ENCODE peak calls at places on chromosomes 12 and 14, in ten cellular contexts. One of them, this sample, is unnamed.

GRCh38 chr14:74566174-74567125 is 45.6 kb downstream of the LTBP2 start:
- DNase-seq in renal cortical epithelial cell: peak
- DNase-seq in mesendoderm: no peak
- DNase-seq in lung: no peak
- DNase-seq in occipital lobe: no peak
- DNase-seq in activated T-cell treated with anti-CD3 and anti-CD28 coated beads for 1 hour: no peak
- DNase-seq in MG63: no peak
- DNase-seq in stimulated activated CD8-positive, alpha-beta memory T cell treated with anti-CD3 and anti-CD28 coated beads, Interleukin-15, amount 100 ng/mL, for 24 hours: no peak
- DNase-seq in GM12865: no peak
- DNase-seq in left lung: no peak
- DNase-seq in this sample: no peak

GRCh38 chr14:103628684-103629502 is at the start of gene KLC1:
- DNase-seq in activated T-cell treated with anti-CD3 and anti-CD28 coated beads for 1 hour: peak
- DNase-seq in stimulated activated CD8-positive, alpha-beta memory T cell treated with anti-CD3 and anti-CD28 coated beads, Interleukin-15, amount 100 ng/mL, for 24 hours: peak
- DNase-seq in GM12865: peak
- DNase-seq in mesendoderm: peak
- DNase-seq in lung: peak
- DNase-seq in MG63: peak
- DNase-seq in occipital lobe: peak
- DNase-seq in left lung: peak
- DNase-seq in renal cortical epithelial cell: no peak
- DNase-seq in this sample: peak

GRCh38 chr12:25054783-25055144 is 105.9 kb upstream of the BCAT1 start:
- DNase-seq in MG63: peak
- DNase-seq in mesendoderm: no peak
- DNase-seq in renal cortical epithelial cell: no peak
- DNase-seq in activated T-cell treated with anti-CD3 and anti-CD28 coated beads for 1 hour: peak
- DNase-seq in left lung: no peak
- DNase-seq in occipital lobe: no peak
- DNase-seq in stimulated activated CD8-positive, alpha-beta memory T cell treated with anti-CD3 and anti-CD28 coated beads, Interleukin-15, amount 100 ng/mL, for 24 hours: no peak
- DNase-seq in GM12865: peak
- DNase-seq in lung: no peak
- DNase-seq in this sample: no peak

GRCh38 chr12:58414398-58414871 is 473.1 kb downstream of the ATP23 start:
- DNase-seq in MG63: no peak
- DNase-seq in renal cortical epithelial cell: peak
- DNase-seq in left lung: no peak
- DNase-seq in mesendoderm: no peak
- DNase-seq in lung: no peak
- DNase-seq in stimulated activated CD8-positive, alpha-beta memory T cell treated with anti-CD3 and anti-CD28 coated beads, Interleukin-15, amount 100 ng/mL, for 24 hours: no peak
- DNase-seq in occipital lobe: no peak
- DNase-seq in activated T-cell treated with anti-CD3 and anti-CD28 coated beads for 1 hour: no peak
- DNase-seq in GM12865: no peak
- DNase-seq in this sample: no peak

GRCh38 chr14:104726600-104727451 is 2.8 kb downstream of the ADSS1 start:
- DNase-seq in lung: no peak
- DNase-seq in GM12865: no peak
- DNase-seq in left lung: no peak
- DNase-seq in renal cortical epithelial cell: no peak
- DNase-seq in mesendoderm: peak
- DNase-seq in stimulated activated CD8-positive, alpha-beta memory T cell treated with anti-CD3 and anti-CD28 coated beads, Interleukin-15, amount 100 ng/mL, for 24 hours: no peak
- DNase-seq in activated T-cell treated with anti-CD3 and anti-CD28 coated beads for 1 hour: no peak
- DNase-seq in MG63: no peak
- DNase-seq in occipital lobe: no peak
- DNase-seq in this sample: no peak

GRCh38 chr14:85853996-85854526 is 324.1 kb downstream of the FLRT2 start:
- DNase-seq in MG63: no peak
- DNase-seq in lung: no peak
- DNase-seq in occipital lobe: no peak
- DNase-seq in renal cortical epithelial cell: no peak
- DNase-seq in GM12865: no peak
- DNase-seq in stimulated activated CD8-positive, alpha-beta memory T cell treated with anti-CD3 and anti-CD28 coated beads, Interleukin-15, amount 100 ng/mL, for 24 hours: no peak
- DNase-seq in activated T-cell treated with anti-CD3 and anti-CD28 coated beads for 1 hour: no peak
- DNase-seq in left lung: no peak
- DNase-seq in mesendoderm: no peak
- DNase-seq in this sample: no peak

GRCh38 chr12:87136330-87136976 is 880.3 kb upstream of the MGAT4C start:
- DNase-seq in activated T-cell treated with anti-CD3 and anti-CD28 coated beads for 1 hour: no peak
- DNase-seq in stimulated activated CD8-positive, alpha-beta memory T cell treated with anti-CD3 and anti-CD28 coated beads, Interleukin-15, amount 100 ng/mL, for 24 hours: no peak
- DNase-seq in MG63: no peak
- DNase-seq in renal cortical epithelial cell: peak
- DNase-seq in GM12865: no peak
- DNase-seq in occipital lobe: no peak
- DNase-seq in left lung: no peak
- DNase-seq in lung: no peak
- DNase-seq in mesendoderm: peak
- DNase-seq in this sample: no peak

GRCh38 chr14:65070710-65071033 is 31.6 kb downstream of the MAX start:
- DNase-seq in mesendoderm: no peak
- DNase-seq in stimulated activated CD8-positive, alpha-beta memory T cell treated with anti-CD3 and anti-CD28 coated beads, Interleukin-15, amount 100 ng/mL, for 24 hours: no peak
- DNase-seq in GM12865: peak
- DNase-seq in renal cortical epithelial cell: peak
- DNase-seq in left lung: no peak
- DNase-seq in MG63: no peak
- DNase-seq in occipital lobe: no peak
- DNase-seq in lung: no peak
- DNase-seq in activated T-cell treated with anti-CD3 and anti-CD28 coated beads for 1 hour: no peak
- DNase-seq in this sample: no peak

GRCh38 chr14:73719361-73719760 is 5.2 kb upstream of the PNMA1 start:
- DNase-seq in MG63: no peak
- DNase-seq in activated T-cell treated with anti-CD3 and anti-CD28 coated beads for 1 hour: no peak
- DNase-seq in mesendoderm: no peak
- DNase-seq in renal cortical epithelial cell: no peak
- DNase-seq in left lung: no peak
- DNase-seq in occipital lobe: no peak
- DNase-seq in lung: no peak
- DNase-seq in GM12865: no peak
- DNase-seq in stimulated activated CD8-positive, alpha-beta memory T cell treated with anti-CD3 and anti-CD28 coated beads, Interleukin-15, amount 100 ng/mL, for 24 hours: no peak
- DNase-seq in this sample: no peak

GRCh38 chr12:7970475-7971252 is 34.7 kb upstream of the SLC2A3 start:
- DNase-seq in GM12865: peak
- DNase-seq in renal cortical epithelial cell: peak
- DNase-seq in stimulated activated CD8-positive, alpha-beta memory T cell treated with anti-CD3 and anti-CD28 coated beads, Interleukin-15, amount 100 ng/mL, for 24 hours: peak
- DNase-seq in MG63: peak
- DNase-seq in occipital lobe: peak
- DNase-seq in activated T-cell treated with anti-CD3 and anti-CD28 coated beads for 1 hour: peak
- DNase-seq in mesendoderm: peak
- DNase-seq in lung: peak
- DNase-seq in left lung: peak
- DNase-seq in this sample: peak

GRCh38 chr12:1668833-1669543 is 21.9 kb upstream of the ADIPOR2 start:
- DNase-seq in lung: no peak
- DNase-seq in GM12865: no peak
- DNase-seq in occipital lobe: no peak
- DNase-seq in left lung: peak
- DNase-seq in stimulated activated CD8-positive, alpha-beta memory T cell treated with anti-CD3 and anti-CD28 coated beads, Interleukin-15, amount 100 ng/mL, for 24 hours: no peak
- DNase-seq in MG63: no peak
- DNase-seq in mesendoderm: no peak
- DNase-seq in renal cortical epithelial cell: no peak
- DNase-seq in activated T-cell treated with anti-CD3 and anti-CD28 coated beads for 1 hour: no peak
- DNase-seq in this sample: no peak

GRCh38 chr12:43899574-43899973 is 63.7 kb downstream of the TMEM117 start:
- DNase-seq in MG63: no peak
- DNase-seq in left lung: no peak
- DNase-seq in GM12865: no peak
- DNase-seq in renal cortical epithelial cell: no peak
- DNase-seq in activated T-cell treated with anti-CD3 and anti-CD28 coated beads for 1 hour: no peak
- DNase-seq in mesendoderm: no peak
- DNase-seq in lung: no peak
- DNase-seq in occipital lobe: no peak
- DNase-seq in stimulated activated CD8-positive, alpha-beta memory T cell treated with anti-CD3 and anti-CD28 coated beads, Interleukin-15, amount 100 ng/mL, for 24 hours: no peak
- DNase-seq in this sample: no peak

GRCh38 chr12:22190-22529 is 44.4 kb upstream of the IQSEC3 start:
- DNase-seq in MG63: no peak
- DNase-seq in mesendoderm: no peak
- DNase-seq in renal cortical epithelial cell: no peak
- DNase-seq in left lung: no peak
- DNase-seq in GM12865: no peak
- DNase-seq in stimulated activated CD8-positive, alpha-beta memory T cell treated with anti-CD3 and anti-CD28 coated beads, Interleukin-15, amount 100 ng/mL, for 24 hours: no peak
- DNase-seq in activated T-cell treated with anti-CD3 and anti-CD28 coated beads for 1 hour: no peak
- DNase-seq in lung: no peak
- DNase-seq in occipital lobe: no peak
- DNase-seq in this sample: no peak

GRCh38 chr12:52195065-52195730 is 3.4 kb upstream of the KRT80 start:
- DNase-seq in renal cortical epithelial cell: no peak
- DNase-seq in left lung: no peak
- DNase-seq in activated T-cell treated with anti-CD3 and anti-CD28 coated beads for 1 hour: no peak
- DNase-seq in lung: no peak
- DNase-seq in stimulated activated CD8-positive, alpha-beta memory T cell treated with anti-CD3 and anti-CD28 coated beads, Interleukin-15, amount 100 ng/mL, for 24 hours: no peak
- DNase-seq in occipital lobe: no peak
- DNase-seq in MG63: no peak
- DNase-seq in mesendoderm: peak
- DNase-seq in GM12865: no peak
- DNase-seq in this sample: no peak

GRCh38 chr14:37056473-37056872 is 115.9 kb downstream of the SLC25A21 start:
- DNase-seq in renal cortical epithelial cell: no peak
- DNase-seq in activated T-cell treated with anti-CD3 and anti-CD28 coated beads for 1 hour: no peak
- DNase-seq in MG63: peak
- DNase-seq in mesendoderm: peak
- DNase-seq in stimulated activated CD8-positive, alpha-beta memory T cell treated with anti-CD3 and anti-CD28 coated beads, Interleukin-15, amount 100 ng/mL, for 24 hours: no peak
- DNase-seq in left lung: no peak
- DNase-seq in lung: no peak
- DNase-seq in occipital lobe: no peak
- DNase-seq in GM12865: no peak
- DNase-seq in this sample: no peak

This sample was measured in stimulated activated naive CD4-positive, alpha-beta T cell.